ENCODE peak calls at places on chromosomes 11 and 22, in six cellular contexts. P, H, R, T, Y and O are unnamed samples.

GRCh38 chr11:60528934-60529333 is 13.7 kb downstream of the MS4A13 start:
- DNase-seq in P (no peak), H (no peak), R (no peak), T (no peak), Y (peak; percentile 35), O (no peak)

GRCh38 chr11:67665537-67666302 is 8.7 kb downstream of the ALDH3B2 start:
- DNase-seq in P (no peak), H (no peak), R (peak; percentile 53), T (no peak), Y (no peak), O (no peak)

GRCh38 chr11:76025068-76025467 is 181.2 kb downstream of the WNT11 start:
- DNase-seq in P (no peak), H (no peak), R (no peak), T (no peak), Y (no peak), O (no peak)

GRCh38 chr11:132604446-132604845 is 927.9 kb downstream of the OPCML start:
- DNase-seq in P (no peak), H (no peak), R (no peak), T (no peak), Y (no peak), O (no peak)

GRCh38 chr22:49929553-49929979 is 11.1 kb downstream of the CRELD2 start:
- DNase-seq in P (no peak), H (peak; percentile 81), R (peak; percentile 80), T (peak; percentile 94), Y (no peak), O (peak; percentile 78)

GRCh38 chr22:41311487-41311886 is 10.2 kb downstream of the ZC3H7B start:
- DNase-seq in P (no peak), H (no peak), R (peak; percentile 68), T (no peak), Y (no peak), O (no peak)

GRCh38 chr11:80916180-80916811 is 1475.5 kb upstream of the TENM4 start:
- DNase-seq in P (no peak), H (no peak), R (no peak), T (no peak), Y (no peak), O (no peak)

GRCh38 chr22:22068025-22068424 is 85.4 kb upstream of the TOP3B start:
- DNase-seq in P (no peak), H (no peak), R (no peak), T (no peak), Y (no peak), O (no peak)

GRCh38 chr11:69005183-69005630 is 7.8 kb downstream of the MRGPRF start:
- DNase-seq in P (no peak), H (no peak), R (no peak), T (no peak), Y (no peak), O (peak; percentile 8)

GRCh38 chr11:65559951-65560537 is 1.9 kb upstream of the LTBP3 start:
- DNase-seq in P (peak; percentile 64), H (no peak), R (peak; percentile 51), T (no peak), Y (no peak), O (no peak)

GRCh38 chr11:58629857-58630256 is 7.4 kb downstream of the CNTF start:
- DNase-seq in P (peak; percentile 60), H (peak; percentile 86), R (peak; percentile 24), T (no peak), Y (no peak), O (no peak)

GRCh38 chr22:24968066-24968561 is 15.6 kb downstream of the KIAA1671 start:
- DNase-seq in P (no peak), H (peak; percentile 96), R (no peak), T (peak; percentile 69), Y (no peak), O (peak; percentile 76)

GRCh38 chr11:26849009-26849408 is 127.1 kb upstream of the SLC5A12 start:
- DNase-seq in P (no peak), H (no peak), R (no peak), T (no peak), Y (no peak), O (no peak)

GRCh38 chr11:7577883-7578242 is 64.1 kb downstream of the PPFIBP2 start:
- DNase-seq in P (no peak), H (peak; percentile 69), R (no peak), T (no peak), Y (no peak), O (no peak)

GRCh38 chr11:102194257-102194656 is 84.0 kb downstream of the YAP1 start:
- DNase-seq in P (no peak), H (no peak), R (no peak), T (no peak), Y (no peak), O (no peak)

GRCh38 chr22:50308597-50308935 is 1.1 kb upstream of the PLXNB2 start:
- DNase-seq in P (peak; percentile 59), H (no peak), R (peak; percentile 56), T (no peak), Y (no peak), O (no peak)

GRCh38 chr22:45946805-45947600 is 30.0 kb downstream of the WNT7B start:
- DNase-seq in P (no peak), H (no peak), R (no peak), T (no peak), Y (no peak), O (no peak)
- TF ChIP-seq CREB1 in P (no peak), H (no peak), R (no peak), T (no peak), Y (no peak), O (no peak)

GRCh38 chr22:20530368-20531153 is 23.2 kb downstream of the MED15 start:
- DNase-seq in P (no peak), H (no peak), R (no peak), T (no peak), Y (no peak), O (no peak)
- TF ChIP-seq CREB1 in P (no peak), H (no peak), R (no peak), T (no peak), Y (no peak), O (no peak)

GRCh38 chr22:46070722-46071450 is 79.4 kb upstream of the PPARA start:
- DNase-seq in P (no peak), H (peak; percentile 62), R (no peak), T (peak; percentile 71), Y (no peak), O (peak; percentile 52)
- TF ChIP-seq CREB1 in P (no peak), H (no peak), R (no peak), T (no peak), Y (no peak), O (no peak)

GRCh38 chr11:2086239-2087040 is 52.7 kb downstream of the IGF2 start:
- DNase-seq in P (no peak), H (no peak), R (no peak), T (no peak), Y (no peak), O (no peak)
- TF ChIP-seq CREB1 in P (no peak), H (no peak), R (no peak), T (no peak), Y (no peak), O (no peak)

GRCh38 chr11:74297484-74297883 is 14.0 kb downstream of the P4HA3 start:
- DNase-seq in P (no peak), H (no peak), R (no peak), T (no peak), Y (no peak), O (no peak)
- TF ChIP-seq CREB1 in P (no peak), H (no peak), R (no peak), T (no peak), Y (no peak), O (no peak)

GRCh38 chr11:86035164-86035563 is 33.7 kb downstream of the PICALM start:
- DNase-seq in P (no peak), H (peak; percentile 27), R (no peak), T (no peak), Y (no peak), O (no peak)
- TF ChIP-seq CREB1 in P (no peak), H (no peak), R (no peak), T (no peak), Y (no peak), O (no peak)

GRCh38 chr11:92329644-92330043 is 105.0 kb downstream of the FAT3 start:
- DNase-seq in P (no peak), H (no peak), R (no peak), T (no peak), Y (no peak), O (no peak)
- TF ChIP-seq CREB1 in P (no peak), H (no peak), R (no peak), T (no peak), Y (no peak), O (no peak)

GRCh38 chr11:32893947-32894827 is 1.6 kb downstream of the QSER1 start:
- DNase-seq in P (peak; percentile 81), H (peak; percentile 76), R (peak; percentile 25), T (no peak), Y (peak; percentile 39), O (no peak)

GRCh38 chr11:32890843-32891656 is 1.6 kb upstream of the QSER1 start:
- DNase-seq in P (no peak), H (peak; percentile 81), R (no peak), T (no peak), Y (no peak), O (peak; percentile 46)

GRCh38 chr11:32892355-32893090 is at the start of gene QSER1:
- DNase-seq in P (peak; percentile 35), H (peak; percentile 75), R (peak; percentile 90), T (peak; percentile 83), Y (no peak), O (peak; percentile 59)

GRCh38 chr11:32893091-32893946 is 708 bp downstream of the QSER1 start:
- DNase-seq in P (peak; percentile 58), H (peak; percentile 82), R (peak; percentile 70), T (peak; percentile 80), Y (no peak), O (peak; percentile 76)

GRCh38 chr11:32891657-32892354 is 805 bp upstream of the QSER1 start:
- DNase-seq in P (no peak), H (peak; percentile 79), R (no peak), T (no peak), Y (no peak), O (no peak)
- TF ChIP-seq CREB1 in P (no peak), H (no peak), R (no peak), T (no peak), Y (no peak), O (no peak)

GRCh38 chr11:92556435-92556834 is 331.8 kb downstream of the FAT3 start:
- DNase-seq in P (no peak), H (peak; percentile 55), R (no peak), T (no peak), Y (no peak), O (no peak)

GRCh38 chr11:92552942-92553341 is 328.3 kb downstream of the FAT3 start:
- DNase-seq in P (peak; percentile 2), H (no peak), R (no peak), T (no peak), Y (no peak), O (no peak)

GRCh38 chr11:92554662-92555061 is 330.0 kb downstream of the FAT3 start:
- DNase-seq in P (no peak), H (no peak), R (no peak), T (no peak), Y (no peak), O (no peak)

GRCh38 chr11:92557848-92558247 is 333.2 kb downstream of the FAT3 start:
- DNase-seq in P (no peak), H (no peak), R (no peak), T (no peak), Y (no peak), O (no peak)
- TF ChIP-seq CREB1 in P (no peak), H (no peak), R (no peak), T (no peak), Y (no peak), O (no peak)